ENCODE peak calls at places on chromosomes 3 and 15, in nine cellular contexts. One of them, this sample, is unnamed.
A peak's percentile ranks its signal among the peaks of the same experiment; 100 is the strongest.

GRCh38 chr3:119310052-119310451 is 15.9 kb downstream of the ARHGAP31 start:
- DNase-seq in IMR-90: peak; percentile 97
- DNase-seq in adrenal gland: no peak
- DNase-seq in A549: no peak
- DNase-seq in pancreas: no peak
- DNase-seq in sigmoid colon: no peak
- DNase-seq in colonic mucosa: no peak
- DNase-seq in PC-3: peak; percentile 81
- DNase-seq in heart left ventricle: no peak
- DNase-seq in this sample: no peak

GRCh38 chr3:104750581-104750980 is 616.1 kb upstream of the ALCAM start:
- DNase-seq in IMR-90: no peak
- DNase-seq in adrenal gland: no peak
- DNase-seq in A549: no peak
- DNase-seq in pancreas: no peak
- DNase-seq in sigmoid colon: no peak
- DNase-seq in colonic mucosa: no peak
- DNase-seq in PC-3: no peak
- DNase-seq in heart left ventricle: no peak
- DNase-seq in this sample: no peak

GRCh38 chr3:141876381-141876890 is at the start of gene ATP1B3:
- DNase-seq in IMR-90: peak; percentile 78
- DNase-seq in adrenal gland: peak; percentile 88
- DNase-seq in A549: peak; percentile 82
- DNase-seq in pancreas: peak; percentile 94
- DNase-seq in sigmoid colon: peak; percentile 94
- DNase-seq in colonic mucosa: peak; percentile 89
- DNase-seq in PC-3: peak; percentile 78
- DNase-seq in heart left ventricle: peak; percentile 90
- DNase-seq in this sample: peak; percentile 70

GRCh38 chr3:94645790-94646189 is 582.9 kb downstream of the NSUN3 start:
- DNase-seq in IMR-90: no peak
- DNase-seq in adrenal gland: no peak
- DNase-seq in A549: no peak
- DNase-seq in pancreas: no peak
- DNase-seq in sigmoid colon: no peak
- DNase-seq in colonic mucosa: no peak
- DNase-seq in PC-3: no peak
- DNase-seq in heart left ventricle: no peak
- DNase-seq in this sample: no peak

GRCh38 chr3:6394944-6395343 is 466.0 kb upstream of the GRM7 start:
- DNase-seq in IMR-90: no peak
- DNase-seq in adrenal gland: no peak
- DNase-seq in A549: no peak
- DNase-seq in pancreas: no peak
- DNase-seq in sigmoid colon: no peak
- DNase-seq in colonic mucosa: no peak
- DNase-seq in PC-3: no peak
- DNase-seq in heart left ventricle: no peak
- DNase-seq in this sample: no peak

GRCh38 chr3:42032693-42033349 is 58.3 kb upstream of the TRAK1 start:
- DNase-seq in IMR-90: peak; percentile 98
- DNase-seq in adrenal gland: peak; percentile 92
- DNase-seq in A549: peak; percentile 29
- DNase-seq in pancreas: no peak
- DNase-seq in sigmoid colon: peak; percentile 93
- DNase-seq in colonic mucosa: peak; percentile 24
- DNase-seq in PC-3: no peak
- DNase-seq in heart left ventricle: peak; percentile 67
- DNase-seq in this sample: peak; percentile 93

GRCh38 chr3:46440531-46441294 is 24.0 kb downstream of the LTF start:
- DNase-seq in IMR-90: no peak
- DNase-seq in adrenal gland: no peak
- DNase-seq in A549: no peak
- DNase-seq in pancreas: no peak
- DNase-seq in sigmoid colon: no peak
- DNase-seq in colonic mucosa: no peak
- DNase-seq in PC-3: no peak
- DNase-seq in heart left ventricle: no peak
- DNase-seq in this sample: no peak

GRCh38 chr15:49288411-49288810 is 118.4 kb downstream of the GALK2 start:
- DNase-seq in IMR-90: no peak
- DNase-seq in adrenal gland: no peak
- DNase-seq in A549: no peak
- DNase-seq in pancreas: no peak
- DNase-seq in sigmoid colon: no peak
- DNase-seq in colonic mucosa: no peak
- DNase-seq in PC-3: no peak
- DNase-seq in heart left ventricle: no peak
- DNase-seq in this sample: no peak

DNA sequence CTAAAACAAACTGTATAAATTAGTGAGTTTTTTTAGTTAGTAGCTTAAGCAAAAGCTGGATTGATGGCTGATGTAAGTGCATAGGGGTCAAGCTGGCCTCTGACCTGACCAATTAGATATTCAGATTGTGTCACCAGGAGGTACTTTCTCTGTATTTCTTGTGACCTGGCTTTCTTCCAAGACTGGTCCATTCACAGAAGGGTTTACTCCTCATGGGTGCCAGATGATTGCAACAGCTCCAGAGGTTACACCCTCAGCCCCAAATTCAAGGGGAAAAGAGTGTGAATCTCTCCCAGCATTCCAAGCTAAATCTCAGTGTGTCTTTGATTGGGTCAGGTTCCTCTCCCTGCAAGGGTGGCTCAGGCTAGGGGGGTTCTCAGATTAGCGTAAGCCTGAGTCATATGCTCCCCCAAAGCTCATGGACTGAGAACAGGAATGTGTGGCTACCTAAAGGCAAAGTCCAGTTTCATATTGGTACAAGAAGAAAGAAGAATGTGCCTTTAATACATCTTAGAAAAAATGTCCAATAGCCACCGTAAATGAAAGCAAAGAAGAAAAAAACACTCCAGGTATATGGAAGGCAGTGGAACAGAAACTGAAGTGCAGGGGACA is 16.5 kb downstream of the PML start:
- DNase-seq in IMR-90: no peak
- DNase-seq in adrenal gland: no peak
- DNase-seq in A549: no peak
- DNase-seq in pancreas: no peak
- DNase-seq in sigmoid colon: no peak
- DNase-seq in colonic mucosa: no peak
- DNase-seq in PC-3: no peak
- DNase-seq in heart left ventricle: no peak
- DNase-seq in this sample: no peak
- H3K4me1 ChIP-seq in IMR-90: peaks cover 9% of the 10 kb centered on the region
- H3K4me1 ChIP-seq in adrenal gland: peaks cover 11% of the 10 kb centered on the region
- H3K4me1 ChIP-seq in A549: peaks cover 15% of the 10 kb centered on the region
- H3K4me1 ChIP-seq in pancreas: no peaks in the 10 kb centered on the region
- H3K4me1 ChIP-seq in sigmoid colon: peaks cover 60% of the 10 kb centered on the region
- H3K4me1 ChIP-seq in colonic mucosa: peaks cover 14% of the 10 kb centered on the region
- H3K4me1 ChIP-seq in PC-3: peaks cover 25% of the 10 kb centered on the region
- H3K4me1 ChIP-seq in heart left ventricle: peaks cover 35% of the 10 kb centered on the region
- H3K4me1 ChIP-seq in this sample: no peaks in the 10 kb centered on the region

GRCh38 chr15:52464478-52464877 is 64.2 kb downstream of the MYO5A start:
- DNase-seq in IMR-90: no peak
- DNase-seq in adrenal gland: no peak
- DNase-seq in A549: no peak
- DNase-seq in pancreas: no peak
- DNase-seq in sigmoid colon: no peak
- DNase-seq in colonic mucosa: no peak
- DNase-seq in PC-3: no peak
- DNase-seq in heart left ventricle: no peak
- DNase-seq in this sample: no peak

GRCh38 chr15:52464040-52464439 is 64.6 kb downstream of the MYO5A start:
- DNase-seq in IMR-90: no peak
- DNase-seq in adrenal gland: no peak
- DNase-seq in A549: no peak
- DNase-seq in pancreas: no peak
- DNase-seq in sigmoid colon: no peak
- DNase-seq in colonic mucosa: no peak
- DNase-seq in PC-3: no peak
- DNase-seq in heart left ventricle: no peak
- DNase-seq in this sample: no peak

GRCh38 chr15:52462806-52463360 is 65.8 kb downstream of the MYO5A start:
- DNase-seq in IMR-90: no peak
- DNase-seq in adrenal gland: no peak
- DNase-seq in A549: no peak
- DNase-seq in pancreas: no peak
- DNase-seq in sigmoid colon: no peak
- DNase-seq in colonic mucosa: no peak
- DNase-seq in PC-3: no peak
- DNase-seq in heart left ventricle: no peak
- DNase-seq in this sample: no peak

GRCh38 chr15:52466134-52466701 is 62.5 kb downstream of the MYO5A start:
- DNase-seq in IMR-90: no peak
- DNase-seq in adrenal gland: peak; percentile 39
- DNase-seq in A549: no peak
- DNase-seq in pancreas: no peak
- DNase-seq in sigmoid colon: peak; percentile 68
- DNase-seq in colonic mucosa: peak; percentile 38
- DNase-seq in PC-3: no peak
- DNase-seq in heart left ventricle: peak; percentile 60
- DNase-seq in this sample: peak; percentile 70

DNA sequence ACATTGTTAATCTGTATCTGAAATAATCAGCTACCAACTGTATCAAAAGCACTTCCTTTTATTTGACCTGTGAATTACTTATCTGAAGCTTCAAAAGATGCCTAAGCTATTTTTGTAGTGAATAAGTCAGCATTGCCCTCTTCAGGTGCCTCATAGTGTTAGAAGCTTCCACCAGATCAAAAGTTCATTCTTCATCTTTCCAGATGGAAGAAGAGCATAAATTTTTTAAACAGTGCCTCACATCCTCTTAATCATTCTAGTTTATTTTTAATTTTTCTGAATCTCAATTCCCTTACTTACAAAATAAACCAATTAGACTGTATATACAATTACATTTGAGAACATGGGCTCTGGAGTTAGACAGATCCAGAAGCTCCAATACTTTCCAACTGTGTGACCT is 65.0 kb downstream of the MYO5A start:
- DNase-seq in IMR-90: peak; percentile 39
- DNase-seq in adrenal gland: no peak
- DNase-seq in A549: peak; percentile 31
- DNase-seq in pancreas: no peak
- DNase-seq in sigmoid colon: no peak
- DNase-seq in colonic mucosa: no peak
- DNase-seq in PC-3: peak; percentile 19
- DNase-seq in heart left ventricle: no peak
- DNase-seq in this sample: no peak
- H3K4me3 ChIP-seq in IMR-90: no peak overlapping the region
- H3K4me3 ChIP-seq in adrenal gland: no peak overlapping the region
- H3K4me3 ChIP-seq in A549: no peak overlapping the region
- H3K4me3 ChIP-seq in pancreas: no peak overlapping the region
- H3K4me3 ChIP-seq in sigmoid colon: no peak overlapping the region
- H3K4me3 ChIP-seq in colonic mucosa: no peak overlapping the region
- H3K4me3 ChIP-seq in PC-3: no peak overlapping the region
- H3K4me3 ChIP-seq in heart left ventricle: no peak overlapping the region
- H3K4me3 ChIP-seq in this sample: no peak overlapping the region

GRCh38 chr3:14369675-14370669 is 32.4 kb upstream of the SLC6A6 start:
- DNase-seq in IMR-90: no peak
- DNase-seq in adrenal gland: no peak
- DNase-seq in A549: peak; percentile 47
- DNase-seq in pancreas: peak; percentile 78
- DNase-seq in sigmoid colon: no peak
- DNase-seq in colonic mucosa: peak; percentile 76
- DNase-seq in PC-3: peak; percentile 80
- DNase-seq in heart left ventricle: no peak
- DNase-seq in this sample: no peak

GRCh38 chr3:14372587-14372986 is 29.8 kb upstream of the SLC6A6 start:
- DNase-seq in IMR-90: no peak
- DNase-seq in adrenal gland: no peak
- DNase-seq in A549: no peak
- DNase-seq in pancreas: no peak
- DNase-seq in sigmoid colon: no peak
- DNase-seq in colonic mucosa: no peak
- DNase-seq in PC-3: no peak
- DNase-seq in heart left ventricle: no peak
- DNase-seq in this sample: no peak

GRCh38 chr3:14373753-14374376 is 28.5 kb upstream of the SLC6A6 start:
- DNase-seq in IMR-90: no peak
- DNase-seq in adrenal gland: no peak
- DNase-seq in A549: no peak
- DNase-seq in pancreas: no peak
- DNase-seq in sigmoid colon: no peak
- DNase-seq in colonic mucosa: no peak
- DNase-seq in PC-3: no peak
- DNase-seq in heart left ventricle: no peak
- DNase-seq in this sample: no peak

GRCh38 chr3:14370719-14371572 is 31.5 kb upstream of the SLC6A6 start:
- DNase-seq in IMR-90: no peak
- DNase-seq in adrenal gland: no peak
- DNase-seq in A549: no peak
- DNase-seq in pancreas: no peak
- DNase-seq in sigmoid colon: no peak
- DNase-seq in colonic mucosa: no peak
- DNase-seq in PC-3: no peak
- DNase-seq in heart left ventricle: no peak
- DNase-seq in this sample: no peak

DNA sequence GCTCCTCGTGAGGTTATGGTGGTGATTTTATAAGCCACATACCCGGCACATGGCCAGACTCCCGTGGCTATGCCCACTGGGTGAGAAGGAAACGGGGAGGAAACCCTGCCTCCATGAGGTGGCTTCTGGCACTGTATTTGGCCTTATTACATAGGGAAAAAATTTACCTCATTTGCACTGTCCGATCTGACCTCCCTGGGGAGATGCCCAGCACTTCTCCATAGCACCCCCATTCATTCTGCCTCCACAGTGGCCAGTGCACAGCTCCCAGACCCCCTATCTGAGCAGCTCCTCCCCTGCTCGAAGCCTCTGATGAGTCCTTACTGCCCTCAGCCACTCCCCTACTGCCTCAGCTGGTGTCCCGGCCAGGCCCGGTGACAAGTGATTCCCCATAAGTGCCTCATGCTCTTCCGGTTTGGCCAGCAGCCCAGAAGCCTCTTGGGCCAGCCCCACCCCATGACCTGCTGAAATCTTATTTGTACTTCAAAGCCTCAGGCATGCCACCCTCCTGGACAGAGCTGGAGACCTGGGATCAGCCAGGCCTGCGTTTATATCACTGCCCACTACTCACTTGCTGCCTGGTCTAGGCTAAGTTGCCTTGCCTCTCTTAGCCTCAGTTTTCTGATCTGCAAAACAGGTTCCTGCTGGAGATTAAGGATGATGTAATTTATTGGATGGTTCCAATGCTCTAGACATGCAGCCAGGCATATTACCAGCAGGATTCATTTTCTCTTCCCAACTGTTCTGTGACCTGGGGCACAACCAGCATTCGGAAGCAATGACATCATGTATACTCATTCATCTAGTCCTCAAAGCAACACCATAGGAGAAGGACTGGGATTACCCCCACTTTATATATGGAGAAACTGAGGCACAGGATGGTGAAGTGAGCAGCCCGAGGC is 30.6 kb upstream of the SLC6A6 start:
- DNase-seq in IMR-90: peak; percentile 31
- DNase-seq in adrenal gland: peak; percentile 90
- DNase-seq in A549: peak; percentile 87
- DNase-seq in pancreas: peak; percentile 70
- DNase-seq in sigmoid colon: peak; percentile 76
- DNase-seq in colonic mucosa: peak; percentile 92
- DNase-seq in PC-3: peak; percentile 95
- DNase-seq in heart left ventricle: peak; percentile 94
- DNase-seq in this sample: peak; percentile 66
- TF ChIP-seq CTCF in IMR-90: no peak
- TF ChIP-seq CTCF in adrenal gland: no peak
- TF ChIP-seq CTCF in A549: no peak
- TF ChIP-seq CTCF in pancreas: no peak
- TF ChIP-seq CTCF in sigmoid colon: no peak
- TF ChIP-seq CTCF in colonic mucosa: no peak
- TF ChIP-seq CTCF in PC-3: peak; percentile 38
- TF ChIP-seq CTCF in heart left ventricle: no peak
- TF ChIP-seq CTCF in this sample: no peak

GRCh38 chr3:120420855-120421570 is 29.8 kb downstream of the FSTL1 start:
- DNase-seq in IMR-90: peak; percentile 75
- DNase-seq in adrenal gland: peak; percentile 58
- DNase-seq in A549: no peak
- DNase-seq in pancreas: no peak
- DNase-seq in sigmoid colon: peak; percentile 85
- DNase-seq in colonic mucosa: no peak
- DNase-seq in PC-3: no peak
- DNase-seq in heart left ventricle: no peak
- DNase-seq in this sample: no peak

GRCh38 chr3:120418866-120419490 is 31.8 kb downstream of the FSTL1 start:
- DNase-seq in IMR-90: no peak
- DNase-seq in adrenal gland: peak; percentile 64
- DNase-seq in A549: peak; percentile 73
- DNase-seq in pancreas: no peak
- DNase-seq in sigmoid colon: no peak
- DNase-seq in colonic mucosa: peak; percentile 68
- DNase-seq in PC-3: peak; percentile 79
- DNase-seq in heart left ventricle: peak; percentile 75
- DNase-seq in this sample: no peak

GRCh38 chr3:120418446-120418845 is 32.3 kb downstream of the FSTL1 start:
- DNase-seq in IMR-90: no peak
- DNase-seq in adrenal gland: no peak
- DNase-seq in A549: no peak
- DNase-seq in pancreas: no peak
- DNase-seq in sigmoid colon: no peak
- DNase-seq in colonic mucosa: no peak
- DNase-seq in PC-3: no peak
- DNase-seq in heart left ventricle: no peak
- DNase-seq in this sample: no peak

GRCh38 chr3:120420360-120420759 is 30.4 kb downstream of the FSTL1 start:
- DNase-seq in IMR-90: no peak
- DNase-seq in adrenal gland: no peak
- DNase-seq in A549: no peak
- DNase-seq in pancreas: no peak
- DNase-seq in sigmoid colon: no peak
- DNase-seq in colonic mucosa: no peak
- DNase-seq in PC-3: no peak
- DNase-seq in heart left ventricle: no peak
- DNase-seq in this sample: no peak

GRCh38 chr3:120419797-120420196 is 31.0 kb downstream of the FSTL1 start:
- DNase-seq in IMR-90: no peak
- DNase-seq in adrenal gland: peak; percentile 75
- DNase-seq in A549: no peak
- DNase-seq in pancreas: no peak
- DNase-seq in sigmoid colon: peak; percentile 79
- DNase-seq in colonic mucosa: no peak
- DNase-seq in PC-3: no peak
- DNase-seq in heart left ventricle: peak; percentile 74
- DNase-seq in this sample: no peak
- H3K4me1 ChIP-seq in IMR-90: peaks cover 41% of the 10 kb centered on the region
- H3K4me1 ChIP-seq in adrenal gland: peaks cover 69% of the 10 kb centered on the region
- H3K4me1 ChIP-seq in A549: peaks cover 22% of the 10 kb centered on the region
- H3K4me1 ChIP-seq in pancreas: no peaks in the 10 kb centered on the region
- H3K4me1 ChIP-seq in sigmoid colon: peaks cover 86% of the 10 kb centered on the region
- H3K4me1 ChIP-seq in colonic mucosa: peaks cover 3% of the 10 kb centered on the region
- H3K4me1 ChIP-seq in PC-3: peaks cover 24% of the 10 kb centered on the region
- H3K4me1 ChIP-seq in heart left ventricle: peaks cover 39% of the 10 kb centered on the region
- H3K4me1 ChIP-seq in this sample: peaks cover 60% of the 10 kb centered on the region